ENCODE peak calls at places on chromosomes 1 and 21, in ten cellular contexts. S is hippocampal formation; X is epithelial cell of prostate; U is neural crest cell; T is stimulated activated CD8-positive, alpha-beta memory T cell treated with anti-CD3 and anti-CD28 coated beads, Interleukin-4, amount 100 ng/mL, for 4 hours; O is iris pigment epithelial cell; P is RWPE1; G is activated T-helper 1 cell treated with anti-CD3 and anti-CD28 coated beads, Interleukin-2, amount 50 U/mL, for 16 hours; Q is memory B cell; Z is T-helper 9 cell. V is an unnamed sample.

GRCh38 chr1:198295975-198296374 is 139.2 kb downstream of the NEK7 start:
- DNase-seq in S (no peak), X (no peak), U (no peak), T (no peak), O (no peak), P (no peak), G (no peak), Q (no peak), Z (no peak), V (no peak)

GRCh38 chr1:35850051-35850450 is 33.0 kb upstream of the AGO1 start:
- DNase-seq in S (no peak), X (no peak), U (no peak), T (no peak), O (no peak), P (no peak), G (no peak), Q (no peak), Z (no peak), V (no peak)

GRCh38 chr1:86516366-86516765 is 30.5 kb upstream of the CLCA4 start:
- DNase-seq in S (no peak), X (no peak), U (no peak), T (no peak), O (no peak), P (no peak), G (no peak), Q (no peak), Z (no peak), V (no peak)

GRCh38 chr1:165949335-165950130 is 122.1 kb downstream of the UCK2 start:
- DNase-seq in S (no peak), X (no peak), U (peak), T (no peak), O (no peak), P (peak), G (no peak), Q (no peak), Z (no peak), V (no peak)

GRCh38 chr1:108624069-108624468 is 36.8 kb downstream of the HENMT1 start:
- DNase-seq in S (no peak), X (no peak), U (no peak), T (no peak), O (no peak), P (no peak), G (no peak), Q (no peak), Z (no peak), V (no peak)

GRCh38 chr1:13619909-13620308 is 36.3 kb downstream of the PDPN start:
- DNase-seq in S (no peak), X (no peak), U (no peak), T (no peak), O (peak), P (peak), G (no peak), Q (no peak), Z (no peak), V (no peak)

GRCh38 chr1:55317673-55318072 is 102.5 kb upstream of the USP24 start:
- DNase-seq in S (no peak), X (no peak), U (no peak), T (no peak), O (no peak), P (no peak), G (no peak), Q (no peak), Z (no peak), V (no peak)

GRCh38 chr1:246497331-246497915 is 9.7 kb downstream of the SMYD3 start:
- DNase-seq in S (no peak), X (no peak), U (no peak), T (no peak), O (peak), P (peak), G (no peak), Q (no peak), Z (no peak), V (peak)

GRCh38 chr1:156677616-156678596 is 699 bp upstream of the NES start:
- DNase-seq in S (peak), X (no peak), U (peak), T (no peak), O (peak), P (peak), G (no peak), Q (no peak), Z (no peak), V (peak)

GRCh38 chr1:100979652-100980051 is 45.9 kb downstream of the DPH5 start:
- DNase-seq in S (no peak), X (no peak), U (no peak), T (no peak), O (no peak), P (no peak), G (no peak), Q (no peak), Z (no peak), V (no peak)

GRCh38 chr1:226001852-226002666 is 2.9 kb upstream of the SDE2 start:
- DNase-seq in S (peak), X (no peak), U (no peak), T (peak), O (no peak), P (no peak), G (no peak), Q (peak), Z (peak), V (peak)

GRCh38 chr1:29209173-29209572 is 21.6 kb downstream of the MECR start:
- DNase-seq in S (no peak), X (no peak), U (no peak), T (no peak), O (peak), P (no peak), G (no peak), Q (no peak), Z (no peak), V (no peak)

GRCh38 chr21:35575280-35575915 is 484.9 kb downstream of the SETD4 start:
- DNase-seq in S (no peak), X (no peak), U (no peak), T (no peak), O (peak), P (no peak), G (no peak), Q (no peak), Z (no peak), V (no peak)

GRCh38 chr1:77762072-77762476 is 2.4 kb upstream of the USP33 start:
- DNase-seq in S (no peak), X (peak), U (no peak), T (no peak), O (peak), P (peak), G (no peak), Q (no peak), Z (no peak), V (no peak)

GRCh38 chr21:33372582-33372981 is 30.6 kb upstream of the IFNGR2 start:
- DNase-seq in S (no peak), X (no peak), U (no peak), T (no peak), O (no peak), P (no peak), G (no peak), Q (no peak), Z (no peak), V (no peak)

GRCh38 chr21:27058673-27059365 is 91.9 kb upstream of the ADAMTS5 start:
- DNase-seq in S (no peak), X (no peak), U (no peak), T (no peak), O (peak), P (no peak), G (no peak), Q (no peak), Z (no peak), V (no peak)

GRCh38 chr1:5947978-5948680 is 44.1 kb downstream of the NPHP4 start:
- DNase-seq in S (no peak), X (no peak), U (no peak), T (no peak), O (no peak), P (no peak), G (no peak), Q (no peak), Z (no peak), V (no peak)

GRCh38 chr1:160438320-160438918 is 38.1 kb downstream of the VANGL2 start:
- DNase-seq in S (no peak), X (no peak), U (no peak), T (no peak), O (no peak), P (no peak), G (no peak), Q (no peak), Z (no peak), V (no peak)

GRCh38 chr1:43027977-43028376 is 69.3 kb upstream of the SLC2A1 start:
- DNase-seq in S (no peak), X (no peak), U (no peak), T (no peak), O (no peak), P (no peak), G (no peak), Q (no peak), Z (no peak), V (no peak)

GRCh38 chr1:53621144-53621543 is 117.8 kb downstream of the GLIS1 start:
- DNase-seq in S (no peak), X (no peak), U (no peak), T (no peak), O (no peak), P (no peak), G (no peak), Q (no peak), Z (no peak), V (no peak)

GRCh38 chr1:93365813-93366212 is 20.1 kb downstream of the DR1 start:
- DNase-seq in S (no peak), X (no peak), U (no peak), T (no peak), O (no peak), P (no peak), G (no peak), Q (no peak), Z (no peak), V (no peak)

GRCh38 chr1:218436997-218437396 is 91.9 kb downstream of the TGFB2 start:
- DNase-seq in S (no peak), X (no peak), U (no peak), T (no peak), O (no peak), P (no peak), G (no peak), Q (no peak), Z (no peak), V (no peak)

GRCh38 chr1:59332983-59333382 is 36.1 kb downstream of the FGGY start:
- DNase-seq in S (no peak), X (peak), U (no peak), T (no peak), O (peak), P (no peak), G (no peak), Q (no peak), Z (no peak), V (no peak)

GRCh38 chr1:26747048-26747447 is 40.7 kb upstream of the PIGV start:
- DNase-seq in S (no peak), X (no peak), U (no peak), T (no peak), O (no peak), P (no peak), G (no peak), Q (no peak), Z (no peak), V (no peak)

GRCh38 chr1:172254521-172255222 is 165.8 kb upstream of the C1orf105 start:
- DNase-seq in S (no peak), X (peak), U (no peak), T (no peak), O (peak), P (peak), G (no peak), Q (no peak), Z (no peak), V (no peak)

GRCh38 chr1:97875996-97876395 is 44.8 kb downstream of the DPYD start:
- DNase-seq in S (no peak), X (no peak), U (no peak), T (no peak), O (peak), P (peak), G (no peak), Q (no peak), Z (no peak), V (no peak)

GRCh38 chr21:42097860-42098259 is 26.7 kb downstream of the UMODL1 start:
- DNase-seq in S (no peak), X (peak), U (no peak), T (no peak), O (peak), P (peak), G (no peak), Q (no peak), Z (no peak), V (no peak)

V was measured in midbrain.